ENCODE peak calls at places on chromosomes 11 and 22, in five cellular contexts. T is HEK293T; Y is stimulated activated CD8-positive, alpha-beta memory T cell treated with anti-CD3 and anti-CD28 coated beads, Interleukin-15, amount 100 ng/mL, for 24 hours; M is T-cell; S is psoas muscle. P is an unnamed sample.

GRCh38 chr11:44575288-44575672 is 9.8 kb downstream of the CD82 start:
- DNase-seq in S (no peak), Y (no peak), M (no peak), T (no peak), P (no peak)

GRCh38 chr11:75346912-75347647 is 4.4 kb downstream of the ARRB1 start:
- DNase-seq in Y (no peak), M (no peak), T (no peak), S (peak), P (no peak)

GRCh38 chr11:12771875-12772274 is 97.7 kb downstream of the TEAD1 start:
- DNase-seq in T (no peak), S (no peak), Y (no peak), M (no peak), P (no peak)

GRCh38 chr11:121163658-121164308 is 62.7 kb downstream of the TECTA start:
- DNase-seq in T (no peak), S (no peak), Y (no peak), M (no peak), P (no peak)

GRCh38 chr22:37254867-37255233 is 10.8 kb upstream of the RAC2 start:
- DNase-seq in M (no peak), S (no peak), Y (no peak), T (no peak), P (no peak)

GRCh38 chr11:61955031-61955415 is 4.9 kb downstream of the BEST1 start:
- DNase-seq in S (peak), T (peak), M (no peak), Y (no peak), P (no peak)

GRCh38 chr22:46425011-46425410 is 89.5 kb downstream of the TRMU start:
- DNase-seq in T (no peak), S (no peak), Y (no peak), M (no peak), P (no peak)

GRCh38 chr11:62545437-62546243 is 966 bp downstream of the AHNAK start:
- DNase-seq in M (peak), S (peak), Y (no peak), T (peak), P (peak)

GRCh38 chr11:119339581-119340334 is 925 bp downstream of the C1QTNF5 start:
- DNase-seq in Y (no peak), S (peak), M (no peak), T (peak), P (no peak)

GRCh38 chr11:12993626-12994025 is 15.5 kb upstream of the RASSF10 start:
- DNase-seq in M (no peak), Y (no peak), T (no peak), S (no peak), P (no peak)

GRCh38 chr11:117928818-117929567 is at the start of gene TMPRSS13:
- DNase-seq in M (no peak), T (no peak), S (no peak), Y (no peak), P (no peak)

P was measured in T-helper 22 cell.